ENCODE peak calls at places on chromosomes 4 and X, in eight cellular contexts. R is KBM-7; Z is EL; I is AG08395; K is stimulated activated CD4-positive, alpha-beta T cell treated with anti-CD3 and anti-CD28 coated beads, Interleukin-1b, Interleukin-23, amount 100 ng/mL, for 1 hour; A is MM.1S; J is activated CD8-positive, alpha-beta T cell treated with anti-CD3 and anti-CD28 coated beads, Interleukin-2, amount 10 ng/mL, durations not matched to agents 7 days and 5 days; G is DMS79 treated with DMSO at 0.1 percent for 48 hours. D is an unnamed sample.
A peak's percentile ranks its signal among the peaks of the same experiment; 100 is the strongest.

GRCh38 chrX:31656013-31656412 is 584.2 kb upstream of the FTHL17 start:
- DNase-seq in Z (peak; percentile 47), A (no peak), G (no peak), K (no peak), R (no peak), I (no peak), J (no peak), D (no peak)

GRCh38 chr4:76984788-76985211 is 35.2 kb downstream of the SEPTIN11 start:
- DNase-seq in R (no peak), K (no peak), G (no peak), A (peak; percentile 21), Z (peak; percentile 99), J (no peak), I (peak; percentile 90), D (no peak)

GRCh38 chr4:172858731-172859230 is 309.8 kb upstream of the GALNT7 start:
- DNase-seq in G (no peak), K (no peak), Z (peak; percentile 16), R (no peak), A (no peak), J (no peak), I (no peak), D (no peak)

GRCh38 chr4:16496501-16496900 is 270.2 kb upstream of the TAPT1 start:
- DNase-seq in A (no peak), Z (peak; percentile 62), R (no peak), I (peak; percentile 83), J (no peak), G (no peak), K (no peak), D (no peak)

GRCh38 chrX:68443155-68443868 is 10.0 kb upstream of the OPHN1 start:
- DNase-seq in Z (peak; percentile 76), J (peak; percentile 52), K (no peak), A (peak; percentile 82), R (peak; percentile 61), I (peak; percentile 19), G (no peak), D (no peak)

GRCh38 chr4:93688978-93689377 is 139.6 kb upstream of the ATOH1 start:
- DNase-seq in I (no peak), K (no peak), Z (no peak), J (no peak), R (no peak), G (no peak), A (no peak), D (no peak)

GRCh38 chr4:106898621-106899230 is 137.4 kb downstream of the DKK2 start:
- DNase-seq in R (peak; percentile 49), Z (peak; percentile 57), I (peak; percentile 66), J (peak; percentile 33), K (no peak), G (no peak), A (peak; percentile 51), D (peak; percentile 64)

GRCh38 chr4:113434247-113434587 is 327.3 kb downstream of the CAMK2D start:
- DNase-seq in A (no peak), R (no peak), I (no peak), J (no peak), G (no peak), Z (peak; percentile 66), K (no peak), D (no peak)

GRCh38 chr4:77251751-77252150 is 94.7 kb downstream of the CCNG2 start:
- DNase-seq in A (no peak), G (no peak), J (no peak), R (no peak), K (no peak), Z (no peak), I (no peak), D (no peak)

GRCh38 chr4:69718376-69719293 is 41.8 kb downstream of the SULT1B1 start:
- DNase-seq in Z (no peak), A (no peak), J (no peak), R (peak; percentile 64), K (no peak), I (no peak), G (no peak), D (no peak)

GRCh38 chrX:124594017-124594651 is 247.8 kb downstream of the SH2D1A start:
- DNase-seq in J (no peak), R (no peak), K (no peak), A (no peak), G (no peak), I (no peak), Z (no peak), D (no peak)

GRCh38 chrX:10519278-10519677 is 101.1 kb downstream of the MID1 start:
- DNase-seq in G (no peak), K (no peak), Z (no peak), I (no peak), R (no peak), A (no peak), J (no peak), D (no peak)

GRCh38 chr4:1693131-1693896 is 9.2 kb upstream of the FAM53A start:
- DNase-seq in K (peak; percentile 57), Z (peak; percentile 68), J (peak; percentile 84), I (peak; percentile 79), G (no peak), R (peak; percentile 84), A (peak; percentile 79), D (peak; percentile 79)

GRCh38 chr4:157270108-157270507 is 49.6 kb downstream of the GRIA2 start:
- DNase-seq in I (no peak), R (no peak), Z (no peak), A (no peak), K (no peak), G (peak; percentile 1), J (no peak), D (no peak)

GRCh38 chr4:167897116-167897515 is 195.2 kb upstream of the ANXA10 start:
- DNase-seq in G (no peak), A (no peak), R (peak; percentile 55), K (no peak), Z (peak; percentile 39), J (no peak), I (peak; percentile 1), D (peak; percentile 31)

GRCh38 chr4:75980576-75980975 is 10.2 kb downstream of the SDAD1 start:
- DNase-seq in K (no peak), Z (no peak), J (no peak), A (no peak), I (no peak), G (no peak), R (no peak), D (no peak)

GRCh38 chr4:121308328-121308663 is 72.5 kb downstream of the QRFPR start:
- DNase-seq in K (no peak), G (no peak), R (peak; percentile 10), A (no peak), Z (peak; percentile 21), J (no peak), I (no peak), D (no peak)

GRCh38 chrX:96372313-96373046 is 312.2 kb upstream of the DIAPH2 start:
- DNase-seq in G (no peak), K (no peak), J (no peak), A (peak; percentile 59), I (peak; percentile 64), Z (peak; percentile 37), R (peak; percentile 72), D (no peak)

GRCh38 chr4:153143527-153144348 is 60.5 kb upstream of the TRIM2 start:
- DNase-seq in I (no peak), K (no peak), A (no peak), G (peak; percentile 78), Z (peak; percentile 70), R (no peak), J (no peak), D (peak; percentile 69)

GRCh38 chr4:138090918-138091659 is 151.1 kb downstream of the SLC7A11 start:
- DNase-seq in K (no peak), I (no peak), Z (no peak), R (no peak), A (peak; percentile 1), J (no peak), G (peak; percentile 59), D (no peak)

GRCh38 chr4:163332526-163333405 is at the start of gene NPY1R:
- DNase-seq in J (peak; percentile 44), K (no peak), G (peak; percentile 43), A (peak; percentile 76), I (peak; percentile 78), Z (peak; percentile 74), R (peak; percentile 77), D (peak; percentile 93)

GRCh38 chr4:3079694-3080123 is 5.2 kb downstream of the HTT start:
- DNase-seq in K (no peak), R (peak; percentile 93), J (no peak), G (no peak), Z (no peak), I (no peak), A (no peak), D (no peak)

GRCh38 chr4:1172228-1172851 is at the start of gene SPON2:
- DNase-seq in R (no peak), J (peak; percentile 18), I (peak; percentile 56), A (no peak), Z (no peak), G (no peak), K (no peak), D (peak; percentile 54)

GRCh38 chr4:173748353-173748752 is 218.3 kb upstream of the HAND2 start:
- DNase-seq in K (no peak), R (no peak), J (no peak), Z (no peak), A (peak; percentile 28), G (no peak), I (peak; percentile 7), D (no peak)

GRCh38 chrX:150984164-150984824 is 1.2 kb downstream of the HMGB3 start:
- DNase-seq in I (no peak), Z (no peak), G (no peak), J (peak; percentile 20), R (no peak), A (no peak), K (no peak), D (peak; percentile 19)

GRCh38 chr4:40739347-40739746 is 10.4 kb upstream of the NSUN7 start:
- DNase-seq in Z (no peak), K (no peak), A (no peak), R (no peak), I (no peak), G (no peak), J (no peak), D (no peak)

GRCh38 chr4:158111241-158111640 is 61.6 kb downstream of the GASK1B start:
- DNase-seq in K (no peak), J (no peak), R (no peak), G (no peak), A (no peak), I (no peak), Z (no peak), D (no peak)

D was measured in WERI-Rb-1.